ENCODE peak calls at places on chromosomes 6 and 20, in four cellular contexts. P is GM12878, S is HCT116, M is HEK293T. D is an unnamed sample.

GRCh38 chr6:53916804-53917463 is 122.1 kb downstream of the LRRC1 start:
- DNase-seq in P (no peak), M (no peak), S (no peak), D (no peak)

GRCh38 chr6:80690611-80691090 is 584.2 kb downstream of the BCKDHB start:
- DNase-seq in P (no peak), S (no peak), M (no peak), D (no peak)

GRCh38 chr20:10454135-10454750 is 19.1 kb downstream of the SLX4IP start:
- DNase-seq in M (no peak), P (no peak), S (no peak), D (no peak)

GRCh38 chr20:54105653-54106052 is 35.3 kb upstream of the BCAS1 start:
- DNase-seq in M (no peak), P (no peak), S (no peak), D (no peak)

GRCh38 chr6:148967546-148967945 is 220.7 kb downstream of the UST start:
- DNase-seq in M (no peak), P (no peak), S (no peak), D (peak; percentile 41)

GRCh38 chr6:40586800-40587201 is 363 bp downstream of the LRFN2 start:
- DNase-seq in M (no peak), S (no peak), P (no peak), D (no peak)

GRCh38 chr6:129954749-129955431 is 63.5 kb upstream of the L3MBTL3 start:
- DNase-seq in P (no peak), S (no peak), M (no peak), D (no peak)

GRCh38 chr6:95431637-95432228 is 145.6 kb upstream of the MANEA start:
- DNase-seq in S (peak; percentile 23), M (peak; percentile 15), P (no peak), D (peak; percentile 53)

GRCh38 chr6:30227763-30228487 is 14.7 kb upstream of the TRIM26 start:
- DNase-seq in M (no peak), P (peak; percentile 17), S (no peak), D (no peak)

GRCh38 chr20:57429579-57430202 is 38.5 kb downstream of the RBM38 start:
- DNase-seq in S (peak; percentile 23), P (no peak), M (no peak), D (no peak)

GRCh38 chr6:118748311-118749062 is 97.1 kb upstream of the CEP85L start:
- DNase-seq in S (no peak), P (no peak), M (no peak), D (peak; percentile 43)
- TF ChIP-seq SP1 in S (no peak), P (no peak), M (no peak), D (no peak)

GRCh38 chr6:20312581-20312980 is 89.1 kb upstream of the E2F3 start:
- DNase-seq in S (no peak), M (no peak), P (no peak), D (no peak)

GRCh38 chr6:20315456-20315855 is 86.2 kb upstream of the E2F3 start:
- DNase-seq in M (no peak), P (no peak), S (no peak), D (no peak)

GRCh38 chr6:20317430-20317829 is 84.2 kb upstream of the E2F3 start:
- DNase-seq in M (no peak), P (no peak), S (no peak), D (no peak)

GRCh38 chr6:20313086-20313485 is 88.6 kb upstream of the E2F3 start:
- DNase-seq in P (no peak), M (no peak), S (no peak), D (no peak)

GRCh38 chr6:20313960-20314530 is 87.6 kb upstream of the E2F3 start:
- DNase-seq in S (no peak), M (no peak), P (no peak), D (no peak)
- TF ChIP-seq SP1 in S (no peak), M (no peak), P (no peak), D (no peak)

GRCh38 chr6:13348320-13349113 is 20.2 kb upstream of the TBC1D7 start:
- DNase-seq in S (no peak), M (no peak), P (no peak), D (no peak)

GRCh38 chr6:13352165-13352564 is 23.8 kb upstream of the TBC1D7 start:
- DNase-seq in S (no peak), P (no peak), M (no peak), D (no peak)

GRCh38 chr6:13346245-13346644 is 17.9 kb upstream of the TBC1D7 start:
- DNase-seq in P (no peak), S (no peak), M (no peak), D (no peak)

GRCh38 chr6:13351271-13351670 is 22.9 kb upstream of the TBC1D7 start:
- DNase-seq in M (no peak), S (no peak), P (no peak), D (no peak)

DNA sequence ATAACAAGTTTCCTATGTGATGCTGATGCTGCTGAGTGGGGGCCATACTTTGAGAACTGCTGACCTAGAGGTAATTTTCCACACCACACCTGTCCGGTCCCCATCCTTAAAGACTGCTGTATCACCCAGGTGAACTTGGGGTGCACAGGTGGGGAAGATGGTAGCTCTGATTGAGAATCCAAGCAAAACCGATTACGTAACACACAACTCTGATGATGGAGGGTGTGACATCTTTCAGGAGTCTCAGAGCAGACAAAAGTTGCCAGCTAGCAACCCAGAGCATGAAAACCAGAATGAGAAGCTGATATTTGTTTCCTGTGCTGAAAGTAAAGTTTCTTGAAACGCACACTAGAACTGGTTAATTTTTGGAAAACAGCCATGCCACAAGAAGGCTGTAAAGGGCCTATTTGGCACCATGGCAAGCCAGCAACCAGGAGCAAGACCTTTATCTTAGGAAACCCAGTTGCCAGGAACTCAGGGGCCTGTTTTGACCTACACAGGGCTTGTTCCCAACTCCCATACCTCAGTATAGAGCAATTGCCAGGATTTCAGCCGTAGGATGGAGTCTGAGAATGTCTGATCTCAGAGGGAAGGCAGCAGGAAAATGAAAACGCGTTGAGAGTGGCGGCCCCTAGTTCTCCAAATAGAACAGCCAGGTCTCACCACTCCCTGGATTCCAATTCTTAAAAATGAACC is 21.6 kb upstream of the TBC1D7 start:
- DNase-seq in P (no peak), S (no peak), M (no peak), D (no peak)
- TF ChIP-seq SP1 in P (no peak), S (no peak), M (no peak), D (no peak)

DNA sequence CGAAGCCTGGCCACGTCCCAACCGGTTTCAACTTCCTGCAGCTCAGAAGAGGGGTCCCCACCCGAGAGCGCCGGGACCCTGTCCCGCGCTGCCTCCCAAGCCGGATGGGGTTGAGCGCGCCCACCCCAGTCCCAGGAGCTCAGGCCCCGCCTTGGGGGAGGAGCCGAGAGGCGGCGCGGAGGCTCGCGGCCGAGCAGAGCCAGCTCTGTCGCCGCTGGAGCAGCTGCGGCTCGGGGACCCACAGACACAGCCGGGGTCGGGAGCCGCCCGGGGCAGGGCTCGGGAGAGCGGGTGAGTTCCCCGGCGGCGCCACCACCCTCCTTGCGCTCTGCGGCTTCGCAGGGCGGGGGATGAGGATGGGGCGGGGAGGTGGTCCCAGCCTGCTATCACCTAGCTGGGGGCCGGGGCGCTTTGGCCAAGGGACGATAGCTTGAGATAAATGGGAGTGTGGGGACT is at the start of gene PPP1R16B:
- DNase-seq in M (peak; percentile 79), P (no peak), S (no peak), D (peak; percentile 81)
- TF ChIP-seq SP1 in M (no peak), P (no peak), S (no peak), D (peak; percentile 71)

GRCh38 chr6:160139420-160139851 is 17.8 kb downstream of the SLC22A1 start:
- DNase-seq in S (no peak), P (no peak), M (no peak), D (no peak)
- TF ChIP-seq SP1 in S (no peak), P (no peak), M (no peak), D (no peak)

GRCh38 chr6:127191716-127192115 is 73.2 kb downstream of the RSPO3 start:
- DNase-seq in P (no peak), M (no peak), S (no peak), D (no peak)
- TF ChIP-seq SP1 in P (no peak), M (no peak), S (no peak), D (no peak)

GRCh38 chr6:43147691-43148477 is 23.2 kb upstream of the SRF start:
- DNase-seq in P (no peak), S (no peak), M (no peak), D (no peak)
- TF ChIP-seq SP1 in P (no peak), S (no peak), M (no peak), D (no peak)

GRCh38 chr20:49666906-49667305 is 46.8 kb downstream of the B4GALT5 start:
- DNase-seq in P (no peak), M (no peak), S (no peak), D (no peak)

GRCh38 chr20:49669601-49670189 is 44.0 kb downstream of the B4GALT5 start:
- DNase-seq in P (peak; percentile 85), S (no peak), M (no peak), D (no peak)

GRCh38 chr20:49671429-49671828 is 42.2 kb downstream of the B4GALT5 start:
- DNase-seq in M (no peak), S (no peak), P (no peak), D (no peak)

GRCh38 chr20:49665796-49666195 is 47.9 kb downstream of the B4GALT5 start:
- DNase-seq in P (no peak), M (no peak), S (no peak), D (no peak)

GRCh38 chr20:49668181-49668877 is 45.3 kb downstream of the B4GALT5 start:
- DNase-seq in P (peak; percentile 96), S (no peak), M (no peak), D (no peak)
- TF ChIP-seq SP1 in P (peak; percentile 72), S (no peak), M (no peak), D (no peak)

GRCh38 chr6:168507297-168507696 is 66.3 kb downstream of the SMOC2 start:
- DNase-seq in S (no peak), M (no peak), P (no peak), D (no peak)
- TF ChIP-seq SP1 in S (no peak), M (no peak), P (no peak), D (no peak)

D was measured in WTC11.